ENCODE peak calls at places on chromosome 10, in ten cellular contexts. O is T1000; D is stimulated activated CD8-positive, alpha-beta memory T cell treated with anti-CD3 and anti-CD28 coated beads, Interleukin-12 subunit alpha, Interleukin-12 subunit beta, amount 100 ng/mL, for 4 hours; Y is NCI-H1694; L is occipital lobe; B is lower leg skin; E is T-helper 2 cell; M is progenitor cell of endocrine pancreas; N is activated B cell treated with CpG ODN at 0.5 μM for 24 hours; S is memory B cell. Z is an unnamed sample.

GRCh38 chr10:132512693-132513345 is 24.8 kb upstream of the INPP5A start:
- DNase-seq in O (no peak), D (no peak), Y (no peak), L (no peak), B (peak), E (no peak), M (no peak), N (no peak), S (no peak), Z (no peak)

GRCh38 chr10:21174670-21175495 is 277.8 kb upstream of the NEBL start:
- DNase-seq in O (no peak), D (no peak), Y (no peak), L (no peak), B (no peak), E (no peak), M (no peak), N (no peak), S (no peak), Z (no peak)

GRCh38 chr10:122077311-122077875 is 88.4 kb downstream of the TACC2 start:
- DNase-seq in O (no peak), D (no peak), Y (no peak), L (no peak), B (peak), E (no peak), M (no peak), N (no peak), S (no peak), Z (no peak)

GRCh38 chr10:26890956-26891355 is 30.2 kb upstream of the ABI1 start:
- DNase-seq in O (no peak), D (no peak), Y (peak), L (peak), B (no peak), E (peak), M (peak), N (no peak), S (no peak), Z (peak)

GRCh38 chr10:119316729-119317097 is 109.3 kb downstream of the GRK5 start:
- DNase-seq in O (peak), D (no peak), Y (no peak), L (no peak), B (no peak), E (no peak), M (no peak), N (no peak), S (no peak), Z (no peak)

GRCh38 chr10:33509231-33509871 is 174.9 kb upstream of the NRP1 start:
- DNase-seq in O (peak), D (no peak), Y (no peak), L (no peak), B (peak), E (peak), M (no peak), N (no peak), S (no peak), Z (no peak)

GRCh38 chr10:129365767-129366400 is 101.2 kb upstream of the MGMT start:
- DNase-seq in O (no peak), D (no peak), Y (no peak), L (no peak), B (no peak), E (no peak), M (no peak), N (no peak), S (no peak), Z (peak)

GRCh38 chr10:21496285-21497176 is 29.0 kb downstream of the SKIDA1 start:
- DNase-seq in O (peak), D (no peak), Y (peak), L (peak), B (peak), E (peak), M (peak), N (peak), S (no peak), Z (peak)

GRCh38 chr10:3763035-3763456 is 22.0 kb downstream of the KLF6 start:
- DNase-seq in O (no peak), D (no peak), Y (no peak), L (no peak), B (peak), E (no peak), M (no peak), N (no peak), S (no peak), Z (no peak)

GRCh38 chr10:131088619-131089018 is 222.9 kb downstream of the TCERG1L start:
- DNase-seq in O (no peak), D (no peak), Y (no peak), L (no peak), B (no peak), E (no peak), M (no peak), N (no peak), S (no peak), Z (no peak)

GRCh38 chr10:124894569-124895215 is 47.2 kb upstream of the ZRANB1 start:
- DNase-seq in O (no peak), D (no peak), Y (no peak), L (no peak), B (peak), E (no peak), M (no peak), N (no peak), S (no peak), Z (no peak)

GRCh38 chr10:112375721-112376577 is 2.0 kb downstream of the ACSL5 start:
- DNase-seq in O (no peak), D (peak), Y (no peak), L (no peak), B (no peak), E (peak), M (no peak), N (peak), S (peak), Z (no peak)

GRCh38 chr10:74140553-74140952 is 10.1 kb downstream of the AP3M1 start:
- DNase-seq in O (no peak), D (no peak), Y (no peak), L (no peak), B (no peak), E (no peak), M (no peak), N (no peak), S (no peak), Z (no peak)

GRCh38 chr10:80319725-80320290 is 30.4 kb upstream of the MAT1A start:
- DNase-seq in O (no peak), D (no peak), Y (no peak), L (no peak), B (no peak), E (no peak), M (no peak), N (no peak), S (no peak), Z (no peak)

GRCh38 chr10:42755028-42755451 is 27.6 kb upstream of the BMS1 start:
- DNase-seq in O (no peak), D (no peak), Y (no peak), L (no peak), B (no peak), E (no peak), M (peak), N (no peak), S (peak), Z (peak)

GRCh38 chr10:133052076-133052475 is 35.6 kb upstream of the ADGRA1 start:
- DNase-seq in O (no peak), D (no peak), Y (no peak), L (no peak), B (no peak), E (no peak), M (no peak), N (no peak), S (no peak), Z (no peak)

GRCh38 chr10:114766470-114766869 is 55.1 kb upstream of the FHIP2A start:
- DNase-seq in O (no peak), D (no peak), Y (no peak), L (no peak), B (no peak), E (no peak), M (no peak), N (no peak), S (no peak), Z (no peak)

GRCh38 chr10:96588060-96588554 is 1.3 kb upstream of the TM9SF3 start:
- DNase-seq in O (no peak), D (no peak), Y (no peak), L (no peak), B (no peak), E (no peak), M (no peak), N (no peak), S (no peak), Z (no peak)

GRCh38 chr10:96365571-96365970 is 6.8 kb upstream of the OPALIN start:
- DNase-seq in O (no peak), D (no peak), Y (no peak), L (no peak), B (peak), E (no peak), M (no peak), N (no peak), S (no peak), Z (no peak)

GRCh38 chr10:7444576-7445226 is 33.9 kb upstream of the SFMBT2 start:
- DNase-seq in O (no peak), D (no peak), Y (no peak), L (peak), B (no peak), E (no peak), M (no peak), N (no peak), S (peak), Z (no peak)

GRCh38 chr10:43340619-43341018 is 30.8 kb upstream of the FXYD4 start:
- DNase-seq in O (no peak), D (no peak), Y (no peak), L (peak), B (no peak), E (no peak), M (no peak), N (no peak), S (no peak), Z (no peak)

GRCh38 chr10:38212460-38212859 is 118.3 kb downstream of the ZNF37A start:
- DNase-seq in O (no peak), D (no peak), Y (no peak), L (no peak), B (no peak), E (no peak), M (no peak), N (no peak), S (no peak), Z (no peak)

Z was measured in glutamatergic neuron.